ENCODE peak calls at places on chromosomes 2 and 18, in four cellular contexts. B, G, V and L are unnamed samples.

GRCh38 chr2:234334146-234334545 is 162.7 kb downstream of the ARL4C start:
- DNase-seq in B (no peak), G (no peak), V (peak), L (peak)

GRCh38 chr18:76216096-76216495 is 278.9 kb downstream of the ZNF516 start:
- DNase-seq in B (no peak), G (no peak), V (no peak), L (no peak)

GRCh38 chr2:98519156-98519555 is 74.5 kb downstream of the INPP4A start:
- DNase-seq in B (no peak), G (no peak), V (no peak), L (no peak)

GRCh38 chr2:951224-952006 is 766 bp downstream of the SNTG2 start:
- DNase-seq in B (no peak), G (no peak), V (no peak), L (no peak)

GRCh38 chr2:239531456-239532304 is 130.9 kb upstream of the HDAC4 start:
- DNase-seq in B (no peak), G (no peak), V (no peak), L (peak)

GRCh38 chr18:56515522-56515921 is 122.9 kb downstream of the TXNL1 start:
- DNase-seq in B (no peak), G (no peak), V (no peak), L (no peak)

GRCh38 chr18:51164327-51165290 is 32.9 kb downstream of the MEX3C start:
- DNase-seq in B (no peak), G (no peak), V (no peak), L (no peak)

GRCh38 chr2:157258520-157259326 is 1.2 kb downstream of the GALNT5 start:
- DNase-seq in B (no peak), G (peak), V (no peak), L (no peak)

GRCh38 chr2:217650229-217650628 is 352.6 kb downstream of the TNS1 start:
- DNase-seq in B (no peak), G (no peak), V (no peak), L (no peak)

GRCh38 chr2:219460424-219460926 is 25.8 kb downstream of the SPEG start:
- DNase-seq in B (peak), G (no peak), V (peak), L (peak)

GRCh38 chr2:160043265-160043664 is 19.1 kb downstream of the PLA2R1 start:
- DNase-seq in B (no peak), G (no peak), V (no peak), L (no peak)

GRCh38 chr2:16958266-16958665 is 292.6 kb upstream of the CYRIA start:
- DNase-seq in B (no peak), G (no peak), V (no peak), L (no peak)

GRCh38 chr2:171248205-171248662 is 87.5 kb upstream of the TLK1 start:
- DNase-seq in B (no peak), G (no peak), V (no peak), L (no peak)

GRCh38 chr2:109353806-109354745 is 225.1 kb downstream of the SH3RF3 start:
- DNase-seq in B (no peak), G (peak), V (no peak), L (no peak)

GRCh38 chr2:177916342-177916741 is 156.2 kb downstream of the PDE11A start:
- DNase-seq in B (no peak), G (no peak), V (no peak), L (no peak)

GRCh38 chr2:168160897-168161296 is 86.5 kb downstream of the STK39 start:
- DNase-seq in B (no peak), G (no peak), V (no peak), L (no peak)

GRCh38 chr18:22556271-22556990 is 138.7 kb upstream of the CTAGE1 start:
- DNase-seq in B (peak), G (peak), V (no peak), L (peak)

GRCh38 chr2:53632714-53633113 is 134.9 kb upstream of the CHAC2 start:
- DNase-seq in B (no peak), G (no peak), V (peak), L (peak)

GRCh38 chr2:53632126-53632460 is 135.5 kb upstream of the CHAC2 start:
- DNase-seq in B (no peak), G (no peak), V (no peak), L (no peak)

GRCh38 chr2:53629527-53629926 is 138.1 kb upstream of the CHAC2 start:
- DNase-seq in B (no peak), G (no peak), V (no peak), L (no peak)

GRCh38 chr2:53631313-53632125 is 136.1 kb upstream of the CHAC2 start:
- DNase-seq in B (no peak), G (no peak), V (no peak), L (no peak)

DNA sequence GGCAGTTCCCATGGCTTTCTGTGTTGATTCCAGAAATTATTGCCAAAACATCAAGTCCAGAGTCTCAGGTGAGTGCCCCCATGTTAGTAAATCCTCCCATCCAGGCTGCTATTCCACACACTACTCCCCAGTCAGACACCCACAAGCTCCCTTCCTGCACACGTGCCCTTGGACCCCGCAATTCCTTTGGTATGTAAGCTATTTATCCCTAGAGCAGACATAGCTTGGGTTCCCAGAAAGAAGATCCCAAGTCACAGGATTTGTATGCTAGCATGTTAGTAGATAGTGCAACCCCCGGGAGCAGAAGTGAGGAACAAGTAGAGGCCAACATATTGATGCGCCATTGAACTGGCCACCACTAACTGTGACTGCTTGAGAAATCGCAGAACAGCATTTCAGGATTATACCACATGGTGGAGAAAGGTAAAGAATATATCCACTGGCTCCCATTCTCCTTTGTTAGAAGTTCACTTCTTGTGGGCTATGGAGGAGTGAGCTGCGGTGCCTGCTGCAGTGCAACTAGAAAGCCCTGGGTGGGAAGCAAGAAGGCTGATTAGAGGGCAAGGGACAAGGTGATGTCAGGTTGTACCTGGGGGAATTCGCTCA is 137.5 kb upstream of the CHAC2 start:
- DNase-seq in B (no peak), G (no peak), V (no peak), L (no peak)
- H3K4me3 ChIP-seq in B (no peak), G (no peak), V (no peak), L (no peak)

DNA sequence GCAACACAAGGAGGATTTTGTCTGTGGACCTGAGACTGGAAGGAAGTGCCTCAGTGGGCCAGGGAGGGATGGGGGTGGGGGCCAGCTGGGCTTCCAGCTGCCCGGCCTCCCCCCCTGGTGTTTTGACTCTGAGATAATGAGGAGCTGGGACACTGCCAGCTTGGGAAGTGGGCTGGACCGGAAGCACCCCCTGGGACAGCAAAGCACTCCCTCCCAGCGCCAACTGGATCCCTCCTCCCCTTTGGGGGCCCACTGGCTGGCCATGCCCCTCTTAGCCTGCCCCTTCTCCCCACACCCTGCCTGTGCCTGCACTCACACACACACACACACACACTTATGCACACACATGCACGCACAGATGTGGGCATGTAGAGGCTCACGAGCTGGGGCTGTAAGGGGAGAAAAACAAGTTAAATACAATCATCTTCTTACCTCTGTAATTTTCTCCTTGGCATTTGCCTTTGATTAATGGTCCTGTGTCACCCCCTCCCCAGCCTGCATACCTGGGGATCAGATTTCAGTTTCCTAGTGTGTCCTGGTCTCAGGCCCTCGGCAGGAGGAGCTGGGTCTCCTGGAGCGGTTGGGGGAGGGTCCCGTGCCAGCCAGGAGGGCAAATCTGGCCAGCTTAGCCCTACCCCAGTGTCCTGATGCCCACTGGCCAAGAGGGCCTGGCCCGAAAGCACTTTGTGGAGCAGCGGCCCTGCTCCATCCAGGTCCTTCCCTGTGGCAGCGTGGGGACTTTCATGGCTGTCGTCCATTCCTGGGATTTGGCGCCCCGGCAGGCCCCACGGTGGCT is 3.6 kb downstream of the ITM2C start:
- DNase-seq in B (no peak), G (peak), V (peak), L (no peak)
- H3K4me3 ChIP-seq in B (no peak), G (no peak), V (no peak), L (no peak)

GRCh38 chr2:47272031-47272864 is 117.1 kb upstream of the STPG4 start:
- DNase-seq in B (peak), G (peak), V (peak), L (peak)
- H3K4me3 ChIP-seq in B (peak), G (peak), V (peak), L (peak)

GRCh38 chr2:150478206-150478974 is 9.1 kb downstream of the RND3 start:
- DNase-seq in B (no peak), G (no peak), V (no peak), L (peak)
- H3K4me3 ChIP-seq in B (peak), G (no peak), V (peak), L (peak)

GRCh38 chr2:37376421-37377186 is 32.2 kb downstream of the QPCT start:
- DNase-seq in B (no peak), G (no peak), V (no peak), L (peak)

GRCh38 chr2:37377187-37377532 is 32.7 kb downstream of the QPCT start:
- DNase-seq in B (no peak), G (no peak), V (peak), L (peak)

GRCh38 chr2:37375721-37376399 is 31.4 kb downstream of the QPCT start:
- DNase-seq in B (no peak), G (no peak), V (no peak), L (no peak)

GRCh38 chr2:37379881-37380296 is 35.5 kb downstream of the QPCT start:
- DNase-seq in B (no peak), G (no peak), V (no peak), L (no peak)

DNA sequence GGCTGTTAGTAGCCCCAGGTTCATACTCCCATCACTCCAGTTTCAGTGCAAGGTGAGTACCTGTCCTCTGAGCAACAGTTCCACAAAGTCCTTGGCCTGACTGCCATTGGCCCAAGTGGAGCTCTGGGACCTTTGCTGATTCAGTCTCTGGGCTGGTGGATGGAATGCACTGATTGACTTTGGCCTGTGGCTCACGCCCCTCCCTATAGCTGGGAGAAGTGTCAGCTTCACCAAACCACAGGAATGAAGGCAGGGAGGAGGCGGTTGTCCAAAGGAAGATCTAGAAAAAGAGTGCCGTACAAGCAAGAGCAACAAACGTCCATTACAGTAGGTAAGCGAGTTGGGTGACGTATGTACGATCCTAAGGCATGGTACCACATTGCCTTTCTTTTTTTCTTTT is 34.0 kb downstream of the QPCT start:
- DNase-seq in B (no peak), G (no peak), V (peak), L (peak)
- H3K4me3 ChIP-seq in B (no peak), G (no peak), V (no peak), L (no peak)

GRCh38 chr2:101759162-101759561 is 61.7 kb downstream of the MAP4K4 start:
- DNase-seq in B (peak), G (no peak), V (peak), L (peak)

GRCh38 chr2:101756266-101756665 is 58.8 kb downstream of the MAP4K4 start:
- DNase-seq in B (no peak), G (no peak), V (no peak), L (no peak)

GRCh38 chr2:101754613-101755012 is 57.1 kb downstream of the MAP4K4 start:
- DNase-seq in B (no peak), G (no peak), V (peak), L (no peak)

GRCh38 chr2:101753720-101754490 is 56.4 kb downstream of the MAP4K4 start:
- DNase-seq in B (no peak), G (no peak), V (no peak), L (no peak)

GRCh38 chr2:101758001-101758400 is 60.5 kb downstream of the MAP4K4 start:
- DNase-seq in B (no peak), G (no peak), V (peak), L (no peak)
- H3K4me3 ChIP-seq in B (no peak), G (no peak), V (no peak), L (peak)